ENCODE peak calls at places on chromosomes 11 and 22, in five cellular contexts. Z, N, X, R and K are unnamed samples.

GRCh38 chr11:3944198-3944597 is 88.7 kb downstream of the STIM1 start:
- DNase-seq in Z (no peak), N (no peak), X (no peak), R (no peak), K (no peak)

GRCh38 chr11:80103149-80103859 is 662.5 kb upstream of the TENM4 start:
- DNase-seq in Z (no peak), N (peak), X (peak), R (no peak), K (peak)

GRCh38 chr11:68776442-68777235 is 25.3 kb upstream of the TESMIN start:
- DNase-seq in Z (no peak), N (no peak), X (no peak), R (no peak), K (no peak)

GRCh38 chr22:48152154-48152775 is 1389.8 kb downstream of the TBC1D22A start:
- DNase-seq in Z (no peak), N (no peak), X (no peak), R (no peak), K (no peak)

GRCh38 chr11:87463486-87464102 is 425.9 kb downstream of the TMEM135 start:
- DNase-seq in Z (peak), N (peak), X (peak), R (no peak), K (no peak)

GRCh38 chr11:64546600-64546999 is 44.4 kb upstream of the SLC22A12 start:
- DNase-seq in Z (no peak), N (no peak), X (no peak), R (no peak), K (no peak)

GRCh38 chr11:18611196-18611595 is 11.6 kb downstream of the MISFA start:
- DNase-seq in Z (no peak), N (peak), X (no peak), R (no peak), K (no peak)

GRCh38 chr11:13415201-13415600 is 47.8 kb downstream of the BTBD10 start:
- DNase-seq in Z (no peak), N (no peak), X (no peak), R (no peak), K (no peak)

GRCh38 chr11:110761131-110761530 is 48.9 kb upstream of the ARHGAP20 start:
- DNase-seq in Z (no peak), N (no peak), X (no peak), R (no peak), K (no peak)

GRCh38 chr11:119742263-119742861 is 13.4 kb upstream of the NECTIN1 start:
- DNase-seq in Z (peak), N (no peak), X (peak), R (no peak), K (peak)

GRCh38 chr11:94883878-94884277 is 89.5 kb downstream of the CWC15 start:
- DNase-seq in Z (no peak), N (no peak), X (no peak), R (no peak), K (no peak)

GRCh38 chr11:32899423-32899822 is 6.8 kb downstream of the QSER1 start:
- DNase-seq in Z (no peak), N (no peak), X (no peak), R (no peak), K (no peak)

GRCh38 chr11:95522871-95523270 is 266.7 kb downstream of the FAM76B start:
- DNase-seq in Z (no peak), N (peak), X (no peak), R (no peak), K (no peak)

GRCh38 chr22:28783786-28784671 is 11.5 kb downstream of the CCDC117 start:
- DNase-seq in Z (no peak), N (peak), X (no peak), R (no peak), K (peak)

GRCh38 chr22:38065539-38065938 is 8.3 kb downstream of the PICK1 start:
- DNase-seq in Z (no peak), N (no peak), X (no peak), R (no peak), K (no peak)

GRCh38 chr11:15208570-15209222 is 94.0 kb downstream of the INSC start:
- DNase-seq in Z (peak), N (peak), X (peak), R (peak), K (peak)

GRCh38 chr11:84105148-84105547 is 819.0 kb upstream of the CCDC90B start:
- DNase-seq in Z (no peak), N (no peak), X (no peak), R (no peak), K (no peak)

GRCh38 chr11:19646921-19647320 is 65.7 kb upstream of the NAV2 start:
- DNase-seq in Z (no peak), N (peak), X (no peak), R (no peak), K (peak)

GRCh38 chr22:28759861-28760560 is 12.5 kb upstream of the CCDC117 start:
- DNase-seq in Z (no peak), N (peak), X (peak), R (peak), K (peak)

GRCh38 chr11:102306048-102306575 is 11.2 kb upstream of the BIRC3 start:
- DNase-seq in Z (no peak), N (no peak), X (no peak), R (no peak), K (no peak)

GRCh38 chr22:30885591-30885990 is 83.0 kb downstream of the MORC2 start:
- DNase-seq in Z (no peak), N (no peak), X (no peak), R (no peak), K (no peak)

GRCh38 chr11:794013-794765 is 3.9 kb downstream of the SLC25A22 start:
- DNase-seq in Z (no peak), N (no peak), X (no peak), R (no peak), K (no peak)

GRCh38 chr11:65573391-65574146 is 1.2 kb downstream of the FAM89B start:
- DNase-seq in Z (no peak), N (no peak), X (no peak), R (no peak), K (no peak)

GRCh38 chr11:71450507-71450906 is 2.3 kb upstream of the DHCR7 start:
- DNase-seq in Z (no peak), N (no peak), X (no peak), R (no peak), K (no peak)

GRCh38 chr11:66242085-66242765 is 26.2 kb upstream of the RAB1B start:
- DNase-seq in Z (no peak), N (no peak), X (no peak), R (no peak), K (no peak)

GRCh38 chr11:31813961-31814868 is 3.1 kb upstream of the PAX6 start:
- DNase-seq in Z (no peak), N (no peak), X (peak), R (no peak), K (no peak)

GRCh38 chr11:75276696-75277095 is 36.1 kb downstream of the TPBGL start:
- DNase-seq in Z (no peak), N (no peak), X (no peak), R (no peak), K (no peak)

GRCh38 chr11:131464481-131464880 is 94.1 kb downstream of the NTM start:
- DNase-seq in Z (no peak), N (no peak), X (peak), R (no peak), K (no peak)

GRCh38 chr22:30325065-30325720 is 1.5 kb downstream of the TBC1D10A start:
- DNase-seq in Z (no peak), N (peak), X (peak), R (no peak), K (peak)

GRCh38 chr11:115678942-115679341 is 174.7 kb upstream of the CADM1 start:
- DNase-seq in Z (no peak), N (no peak), X (peak), R (no peak), K (no peak)

GRCh38 chr11:9313648-9314290 is 624 bp downstream of the TMEM41B start:
- DNase-seq in Z (no peak), N (peak), X (peak), R (no peak), K (peak)

GRCh38 chr11:76444384-76445121 is at the start of gene EMSY:
- DNase-seq in Z (peak), N (peak), X (peak), R (peak), K (peak)
- H2BK15ac ChIP-seq in Z (peak), N (no peak), X (no peak), R (peak), K (peak)

GRCh38 chr11:46445887-46446286 is 54.3 kb upstream of the CHRM4 start:
- DNase-seq in Z (no peak), N (no peak), X (no peak), R (no peak), K (no peak)
- H3K23ac ChIP-seq in Z (no peak), N (no peak), X (no peak), R (no peak), K (peak)

DNA sequence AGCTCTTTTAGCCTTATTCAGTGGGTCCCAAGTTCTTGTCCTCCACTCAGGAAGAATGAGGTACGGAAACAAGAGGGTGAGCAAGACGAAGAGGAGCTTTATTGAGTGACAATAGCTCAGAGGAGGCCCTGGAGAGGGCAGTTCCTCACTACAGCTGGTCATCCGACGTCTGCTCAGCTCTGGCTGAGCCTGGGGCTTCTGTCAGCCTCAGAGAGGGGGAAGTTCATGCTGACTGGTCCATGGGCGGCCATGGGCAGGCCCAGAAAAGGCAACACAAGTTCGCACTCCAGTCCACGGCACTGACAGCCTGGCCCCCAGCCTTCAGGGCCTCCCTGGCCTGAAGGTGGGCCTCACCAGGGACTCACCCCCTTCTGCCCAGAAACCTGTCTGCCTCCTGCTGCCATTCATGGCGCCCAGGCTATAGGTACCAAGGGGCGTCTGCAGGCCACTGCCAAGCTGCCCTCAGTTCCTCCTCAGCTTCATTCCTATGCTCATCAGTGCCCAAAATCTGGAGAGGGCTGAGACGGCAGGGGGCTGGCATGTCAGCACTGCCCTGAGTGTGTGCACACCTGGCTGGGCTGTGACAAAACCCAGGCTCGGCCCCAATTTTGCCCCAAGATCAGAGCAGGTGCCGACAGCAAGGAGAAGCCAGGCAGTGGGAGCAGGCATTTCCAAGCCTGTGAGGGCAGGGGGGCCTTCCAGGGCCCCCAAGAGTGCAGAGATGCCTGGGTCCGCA is 21.7 kb upstream of the KIAA0930 start:
- DNase-seq in Z (no peak), N (no peak), X (no peak), R (no peak), K (no peak)
- H3K4me3 ChIP-seq in Z (no peak), N (no peak), X (no peak), R (no peak), K (no peak)

GRCh38 chr11:10898003-10898762 is 40.3 kb upstream of the ZBED5 start:
- DNase-seq in Z (no peak), N (no peak), X (no peak), R (no peak), K (peak)
- H2BK15ac ChIP-seq in Z (no peak), N (peak), X (no peak), R (no peak), K (peak)

DNA sequence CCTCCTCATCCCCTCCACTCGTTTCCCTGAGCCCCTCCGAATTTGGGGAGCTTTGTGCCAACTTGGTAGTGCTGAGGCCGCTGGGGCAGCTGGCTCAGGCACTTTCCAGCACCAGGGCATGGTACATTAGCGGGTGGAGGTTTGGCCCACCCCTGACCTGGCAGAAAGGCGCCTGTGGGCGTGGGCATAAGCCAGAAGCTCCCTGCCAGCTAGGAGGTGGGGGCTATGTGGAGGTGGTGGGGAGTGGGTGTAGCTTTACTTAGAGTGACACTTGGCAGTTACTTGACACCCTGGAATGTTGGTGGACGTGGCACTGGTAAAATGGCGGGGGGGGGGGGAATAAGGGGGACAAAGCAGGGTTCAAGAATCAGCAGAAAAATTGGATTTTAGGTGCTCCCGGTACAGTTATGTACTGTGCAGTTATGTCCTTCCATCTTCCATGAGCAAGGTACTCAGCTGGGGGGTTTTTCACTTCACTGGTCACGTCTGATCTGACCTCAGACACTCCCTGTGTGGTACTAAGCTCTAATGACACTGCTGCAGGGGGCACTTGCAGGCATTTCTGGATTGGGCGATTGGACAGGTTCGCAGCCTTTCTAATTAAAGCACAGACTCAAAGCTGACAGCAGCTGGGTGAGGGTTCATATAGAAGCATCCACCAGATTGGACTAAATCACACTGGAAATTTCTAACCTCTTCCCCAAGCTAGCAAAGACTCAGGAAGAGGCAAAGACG is 10.4 kb upstream of the IGF2 start:
- DNase-seq in Z (no peak), N (no peak), X (no peak), R (no peak), K (no peak)
- H3K23ac ChIP-seq in Z (peak), N (no peak), X (no peak), R (no peak), K (no peak)

DNA sequence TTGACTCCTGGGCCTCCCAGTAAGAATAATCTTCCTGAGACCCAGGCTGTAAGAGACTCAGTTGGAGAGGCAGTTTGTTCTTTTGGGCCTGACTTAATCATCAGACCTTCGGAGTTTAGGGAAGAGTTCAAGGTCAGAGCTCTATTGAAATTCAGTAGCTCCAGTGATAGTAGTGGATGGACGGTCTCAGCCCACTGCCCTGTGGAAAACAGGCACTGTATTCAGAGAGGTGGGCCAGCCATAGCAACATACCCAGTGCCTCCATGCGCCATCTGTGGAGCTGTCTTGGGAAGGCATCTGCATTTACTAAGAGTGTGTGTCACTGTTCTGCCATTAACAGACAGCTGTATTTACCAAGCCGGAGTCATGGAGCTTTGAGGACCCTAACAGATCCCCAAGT is 2.9 kb downstream of the SMARCB1 start:
- DNase-seq in Z (no peak), N (no peak), X (peak), R (no peak), K (peak)
- H3K4me3 ChIP-seq in Z (peak), N (no peak), X (no peak), R (no peak), K (no peak)

GRCh38 chr11:27615833-27616232 is 84.4 kb downstream of the BDNF start:
- DNase-seq in Z (no peak), N (no peak), X (no peak), R (no peak), K (no peak)
- H2BK15ac ChIP-seq in Z (no peak), N (no peak), X (no peak), R (no peak), K (no peak)

GRCh38 chr11:35619754-35620640 is 1.7 kb downstream of the FJX1 start:
- DNase-seq in Z (peak), N (peak), X (peak), R (no peak), K (peak)
- H3K23ac ChIP-seq in Z (peak), N (peak), X (no peak), R (no peak), K (peak)

GRCh38 chr11:17386331-17387084 is 2.0 kb downstream of the KCNJ11 start:
- DNase-seq in Z (no peak), N (peak), X (peak), R (peak), K (peak)
- H3K4me3 ChIP-seq in Z (no peak), N (no peak), X (no peak), R (no peak), K (no peak)